ENCODE peak calls at places on chromosomes 12 and 14, in ten cellular contexts. M is brain microvascular endothelial cell; A is uterus; S is WERI-Rb-1; T is lung; B is naive thymus-derived CD4-positive, alpha-beta T cell; Q is body of pancreas; D is OCI-LY7; H is left ventricle myocardium inferior; K is CD8-positive, alpha-beta T cell. J is an unnamed sample.

GRCh38 chr14:50854521-50854920 is 17.3 kb upstream of the ABHD12B start:
- DNase-seq in B (no peak), Q (no peak), K (no peak), M (no peak), D (no peak), T (no peak), S (no peak), H (no peak), A (no peak), J (no peak)

GRCh38 chr12:129840145-129840884 is 63.5 kb downstream of the TMEM132D start:
- DNase-seq in T (no peak), S (no peak), B (no peak), K (no peak), A (no peak), M (no peak), H (no peak), D (no peak), Q (no peak), J (no peak)

GRCh38 chr12:29611906-29612305 is 114.4 kb upstream of the OVCH1 start:
- DNase-seq in D (no peak), K (no peak), Q (no peak), T (no peak), S (no peak), B (no peak), M (peak; percentile 80), A (no peak), H (no peak), J (no peak)

GRCh38 chr14:45201908-45202307 is 51.1 kb downstream of the MIS18BP1 start:
- DNase-seq in H (no peak), K (peak; percentile 2), T (no peak), Q (no peak), A (no peak), B (no peak), M (peak; percentile 3), D (peak; percentile 55), S (peak; percentile 29), J (no peak)

GRCh38 chr14:47191693-47192092 is 483.7 kb downstream of the MDGA2 start:
- DNase-seq in T (no peak), M (no peak), Q (no peak), A (no peak), K (no peak), B (no peak), H (no peak), S (no peak), D (no peak), J (no peak)

GRCh38 chr14:56491299-56492285 is 88.0 kb upstream of the TMEM260 start:
- DNase-seq in D (peak; percentile 62), A (peak; percentile 15), M (peak; percentile 65), S (peak; percentile 88), K (peak; percentile 16), Q (peak; percentile 33), T (no peak), B (peak; percentile 36), H (no peak), J (no peak)

GRCh38 chr12:60035835-60036234 is 440.0 kb downstream of the SLC16A7 start:
- DNase-seq in H (no peak), T (no peak), A (no peak), S (no peak), B (no peak), Q (no peak), K (no peak), D (no peak), M (peak; percentile 3), J (no peak)

GRCh38 chr14:106129274-106129673 is 602.9 kb downstream of the TMEM121 start:
- DNase-seq in D (no peak), M (no peak), A (no peak), S (no peak), K (peak; percentile 34), B (peak; percentile 51), T (no peak), Q (no peak), H (no peak), J (no peak)

GRCh38 chr12:21879312-21879711 is 61.9 kb downstream of the ABCC9 start:
- DNase-seq in S (no peak), K (no peak), Q (no peak), M (no peak), D (no peak), H (no peak), A (no peak), B (no peak), T (no peak), J (no peak)

GRCh38 chr12:126347421-126347820 is 1282.2 kb downstream of the AACS start:
- DNase-seq in B (no peak), D (no peak), K (no peak), Q (no peak), S (peak; percentile 9), A (no peak), H (no peak), T (no peak), M (no peak), J (no peak)

GRCh38 chr14:78181270-78181669 is 11.1 kb downstream of the NRXN3 start:
- DNase-seq in H (no peak), M (no peak), Q (no peak), S (no peak), A (no peak), D (no peak), K (no peak), B (no peak), T (no peak), J (no peak)

GRCh38 chr14:36510078-36510799 is 9.8 kb downstream of the NKX2-1 start:
- DNase-seq in K (no peak), B (no peak), D (no peak), A (no peak), T (peak; percentile 51), M (no peak), S (no peak), Q (no peak), H (no peak), J (no peak)

GRCh38 chr12:123671876-123672275 is 963 bp downstream of the TCTN2 start:
- DNase-seq in S (no peak), A (no peak), M (no peak), D (no peak), H (no peak), T (no peak), B (no peak), Q (no peak), K (no peak), J (no peak)

GRCh38 chr12:3333583-3333982 is 157.4 kb upstream of the PRMT8 start:
- DNase-seq in H (no peak), B (no peak), S (peak; percentile 77), Q (peak; percentile 10), D (no peak), T (no peak), M (no peak), K (no peak), A (no peak), J (peak; percentile 24)

GRCh38 chr12:11885261-11886038 is 185.3 kb upstream of the BCL2L14 start:
- DNase-seq in K (no peak), T (no peak), S (no peak), Q (peak; percentile 32), H (no peak), D (no peak), M (peak; percentile 69), A (no peak), B (no peak), J (no peak)

GRCh38 chr14:98666545-98666944 is 605.5 kb downstream of the BCL11B start:
- DNase-seq in H (no peak), T (no peak), D (no peak), S (no peak), A (no peak), B (no peak), M (no peak), K (no peak), Q (no peak), J (no peak)

DNA sequence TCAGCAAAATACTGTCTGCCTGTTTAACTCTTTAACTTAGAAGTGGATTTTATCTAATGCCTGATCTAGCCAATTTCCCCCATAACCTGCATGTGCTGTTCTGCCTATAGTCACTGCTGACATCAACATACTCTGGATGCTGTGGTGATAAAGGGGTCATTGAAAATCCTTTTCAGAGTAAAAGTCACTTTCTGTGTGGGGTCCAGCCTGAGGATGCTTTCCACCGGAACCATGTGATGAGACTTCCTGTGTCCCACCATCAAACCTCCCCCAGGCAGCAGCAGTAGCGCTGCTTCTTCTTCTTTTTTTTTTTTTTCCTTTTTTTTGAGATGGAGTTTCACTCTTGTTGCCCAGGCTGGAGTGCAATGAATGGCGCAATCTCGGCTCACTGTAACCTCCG is 607.0 kb downstream of the BCL11B start:
- DNase-seq in S (no peak), Q (no peak), K (no peak), T (no peak), H (no peak), D (no peak), M (no peak), A (no peak), B (no peak), J (no peak)
- H3K27ac ChIP-seq in S (no peak overlapping the region), Q (no peak overlapping the region), K (no peak overlapping the region), T (no peak overlapping the region), H (no peak overlapping the region), D (no peak overlapping the region), M (no peak overlapping the region), A (no peak overlapping the region), B (no peak overlapping the region), J (no peak overlapping the region)

DNA sequence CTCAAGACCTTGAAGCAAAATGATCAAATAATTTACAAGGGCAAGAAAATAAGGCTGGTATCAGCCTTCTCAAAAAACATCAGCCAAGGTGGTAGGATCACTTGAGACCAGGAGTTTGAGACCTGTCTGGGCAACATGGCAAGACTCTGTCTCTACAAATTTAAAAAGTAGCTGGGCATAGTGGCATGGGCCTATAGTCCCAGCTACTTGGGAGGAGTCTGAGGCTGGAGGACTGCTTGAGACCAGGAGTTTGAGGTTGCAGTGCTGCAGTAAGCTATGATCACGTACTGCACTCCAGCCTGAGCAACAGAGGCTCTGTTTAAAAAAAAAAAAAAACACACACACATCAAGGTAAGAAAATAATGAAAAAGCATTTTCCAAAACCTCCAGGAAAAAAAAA is 22.1 kb downstream of the SEC23A start:
- DNase-seq in T (no peak), D (no peak), H (no peak), Q (no peak), B (no peak), M (no peak), A (no peak), S (no peak), K (no peak), J (no peak)
- H3K36me3 ChIP-seq in T (peaks cover 17% of the 10 kb centered on the region), D (peaks cover 53% of the 10 kb centered on the region), H (peaks cover 92% of the 10 kb centered on the region), Q (no peaks in the 10 kb centered on the region), B (peaks cover 44% of the 10 kb centered on the region), M (peaks cover 52% of the 10 kb centered on the region), A (no peaks in the 10 kb centered on the region), S (peaks cover 12% of the 10 kb centered on the region), K (peaks cover 10% of the 10 kb centered on the region), J (peaks cover 3% of the 10 kb centered on the region)

GRCh38 chr14:90332271-90332584 is 487 bp upstream of the NRDE2 start:
- DNase-seq in M (no peak), S (no peak), B (no peak), H (no peak), T (no peak), Q (no peak), K (no peak), D (no peak), A (no peak), J (no peak)
- H3K27ac ChIP-seq in M (peak overlapping the region; percentile 80), S (no peak overlapping the region), B (peak overlapping the region; percentile 72), H (peak overlapping the region; percentile 91), T (no peak overlapping the region), Q (peak overlapping the region; percentile 67), K (peak overlapping the region; percentile 63), D (no peak overlapping the region), A (peak overlapping the region; percentile 89), J (no peak overlapping the region)

DNA sequence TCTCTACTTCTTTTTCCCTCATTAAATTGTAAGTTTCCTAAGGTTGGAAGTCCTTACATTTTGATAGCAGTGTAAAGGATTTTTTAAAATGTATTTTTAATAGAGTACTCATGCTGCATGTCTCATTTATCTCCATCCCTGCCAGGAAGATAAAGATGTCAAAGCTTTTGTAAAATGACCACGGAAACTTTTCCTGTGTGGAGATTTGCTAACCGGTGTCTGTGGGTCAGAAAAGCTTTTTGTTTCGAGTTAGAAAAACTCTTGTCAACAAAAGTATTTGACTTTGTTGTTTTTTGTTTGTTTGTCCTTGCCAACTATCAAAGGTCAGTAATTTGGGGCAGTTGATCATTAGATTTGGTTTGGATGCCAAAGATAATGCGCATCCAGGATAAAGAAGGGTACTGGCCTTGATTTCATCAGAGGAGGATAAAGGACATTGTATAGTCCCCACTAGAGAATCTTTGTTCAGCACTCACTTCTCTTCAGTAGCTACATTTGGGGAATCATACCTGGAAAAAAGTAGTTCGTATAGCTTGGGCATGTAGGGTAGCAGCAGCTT is 156.8 kb upstream of the HIF1A start:
- DNase-seq in S (no peak), B (no peak), D (no peak), Q (no peak), M (no peak), H (no peak), A (no peak), T (no peak), K (no peak), J (no peak)
- H3K36me3 ChIP-seq in S (no peaks in the 10 kb centered on the region), B (peaks cover 89% of the 10 kb centered on the region), D (no peaks in the 10 kb centered on the region), Q (no peaks in the 10 kb centered on the region), M (no peaks in the 10 kb centered on the region), H (no peaks in the 10 kb centered on the region), A (no peaks in the 10 kb centered on the region), T (peaks cover 9% of the 10 kb centered on the region), K (peaks cover 50% of the 10 kb centered on the region), J (no peaks in the 10 kb centered on the region)

J was measured in aorta.